ENCODE peak calls at places on chromosomes 1 and 21, in nine cellular contexts. O is GM23338, B is SK-N-SH, X is OCI-LY7, L is neuronal stem cell, E is IMR-90, M is tibial artery, U is upper lobe of right lung, Y is adrenal gland. J is an unnamed sample.

GRCh38 chr1:32962248-32962896 is 2.2 kb downstream of the RNF19B start:
- DNase-seq in O (no peak), E (peak; percentile 26), L (no peak), Y (no peak), M (no peak), B (no peak), X (peak; percentile 63), U (no peak), J (no peak)

GRCh38 chr1:212098340-212098739 is 62.8 kb downstream of the DTL start:
- DNase-seq in E (no peak), B (no peak), O (peak; percentile 30), Y (no peak), X (no peak), L (no peak), M (no peak), U (no peak), J (no peak)

GRCh38 chr21:32886339-32886738 is 114.8 kb upstream of the PAXBP1 start:
- DNase-seq in Y (no peak), B (no peak), M (no peak), U (no peak), L (no peak), E (no peak), X (no peak), O (no peak), J (no peak)

GRCh38 chr1:145918992-145919939 is 749 bp upstream of the PEX11B start:
- DNase-seq in M (peak; percentile 85), Y (peak; percentile 69), X (no peak), U (peak; percentile 88), B (peak; percentile 73), O (peak; percentile 60), E (peak; percentile 53), L (peak; percentile 17), J (peak; percentile 55)

GRCh38 chr1:223887724-223888428 is 42.1 kb upstream of the TP53BP2 start:
- DNase-seq in M (peak; percentile 74), U (no peak), O (no peak), X (peak; percentile 5), E (peak; percentile 99), L (no peak), B (no peak), Y (peak; percentile 63), J (no peak)

GRCh38 chr1:28756846-28757245 is 20.1 kb downstream of the YTHDF2 start:
- DNase-seq in B (no peak), L (no peak), O (peak; percentile 70), E (no peak), M (no peak), Y (no peak), X (no peak), U (no peak), J (no peak)

GRCh38 chr1:183620311-183620710 is 15.3 kb downstream of the ARPC5 start:
- DNase-seq in M (no peak), Y (no peak), E (no peak), O (peak; percentile 30), U (no peak), X (no peak), B (no peak), L (no peak), J (no peak)

GRCh38 chr21:17467829-17468228 is 45.0 kb upstream of the CXADR start:
- DNase-seq in X (no peak), E (peak; percentile 56), M (no peak), B (no peak), Y (no peak), U (no peak), O (peak; percentile 17), L (no peak), J (no peak)

GRCh38 chr21:39696620-39697019 is 48.4 kb upstream of the IGSF5 start:
- DNase-seq in U (no peak), L (no peak), X (no peak), O (no peak), Y (peak; percentile 64), B (no peak), M (no peak), E (no peak), J (no peak)

GRCh38 chr1:92004129-92004528 is 25.7 kb upstream of the EPHX4 start:
- DNase-seq in Y (no peak), L (no peak), E (no peak), O (no peak), B (no peak), U (no peak), M (no peak), X (no peak), J (no peak)

GRCh38 chr1:224253721-224254120 is 70.7 kb downstream of the DEGS1 start:
- DNase-seq in E (peak; percentile 27), U (no peak), O (no peak), Y (no peak), L (no peak), X (no peak), M (no peak), B (no peak), J (no peak)

GRCh38 chr1:209721406-209721805 is 16.8 kb downstream of the HSD11B1 start:
- DNase-seq in B (no peak), L (no peak), O (no peak), X (no peak), U (no peak), E (no peak), Y (no peak), M (no peak), J (no peak)

GRCh38 chr1:62241357-62242131 is 46.9 kb downstream of the L1TD1 start:
- DNase-seq in O (no peak), M (no peak), X (no peak), L (no peak), U (peak; percentile 72), B (no peak), E (no peak), Y (peak; percentile 20), J (no peak)

GRCh38 chr1:228513244-228513900 is 26.2 kb downstream of the RNF187 start:
- DNase-seq in X (no peak), O (no peak), B (no peak), M (peak; percentile 33), E (no peak), L (no peak), Y (no peak), U (no peak), J (no peak)

GRCh38 chr1:21514245-21514644 is 5.0 kb downstream of the ALPL start:
- DNase-seq in M (no peak), X (peak; percentile 71), E (no peak), L (no peak), U (no peak), O (no peak), Y (no peak), B (no peak), J (no peak)

GRCh38 chr1:62356257-62356835 is 37.1 kb upstream of the KANK4 start:
- DNase-seq in E (peak; percentile 70), U (no peak), M (no peak), L (no peak), X (no peak), O (no peak), B (no peak), Y (no peak), J (no peak)

GRCh38 chr1:5744911-5745431 is 247.3 kb downstream of the NPHP4 start:
- DNase-seq in E (no peak), O (no peak), U (peak; percentile 59), X (no peak), Y (no peak), B (peak; percentile 81), M (peak; percentile 38), L (peak; percentile 45), J (peak; percentile 30)

GRCh38 chr1:231027136-231027925 is 12.7 kb downstream of the FAM89A start:
- DNase-seq in Y (no peak), E (no peak), B (no peak), X (no peak), O (no peak), M (no peak), U (no peak), L (no peak), J (no peak)

GRCh38 chr1:212949771-212950170 is 570 bp upstream of the VASH2 start:
- DNase-seq in O (no peak), E (no peak), Y (no peak), M (no peak), X (no peak), L (no peak), B (no peak), U (no peak), J (no peak)

GRCh38 chr1:240107058-240107684 is 15.5 kb downstream of the FMN2 start:
- DNase-seq in E (peak; percentile 88), B (no peak), M (no peak), X (no peak), L (no peak), Y (no peak), O (no peak), U (no peak), J (no peak)

GRCh38 chr1:58923090-58923470 is 139.2 kb upstream of the JUN start:
- DNase-seq in E (no peak), U (no peak), X (no peak), Y (no peak), L (no peak), M (no peak), O (no peak), B (no peak), J (no peak)

GRCh38 chr21:38953516-38953915 is 147.8 kb downstream of the ETS2 start:
- DNase-seq in B (no peak), U (no peak), Y (no peak), E (no peak), L (no peak), O (no peak), M (no peak), X (no peak), J (no peak)

GRCh38 chr1:41496080-41497055 is 11.9 kb upstream of the EDN2 start:
- DNase-seq in Y (peak; percentile 73), X (no peak), M (peak; percentile 96), L (peak; percentile 89), B (no peak), U (peak; percentile 94), O (peak; percentile 95), E (peak; percentile 83), J (peak; percentile 95)
- H3K4me3 ChIP-seq in Y (no peak overlapping the region), X (no peak overlapping the region), M (peak overlapping the region; percentile 44), L (no peak overlapping the region), B (no peak overlapping the region), U (peak overlapping the region; percentile 36), O (peak overlapping the region; percentile 55), E (peak overlapping the region; percentile 6), J (peak overlapping the region; percentile 16)

GRCh38 chr1:30670195-30671060 is 53.0 kb downstream of the MATN1 start:
- DNase-seq in Y (no peak), L (no peak), M (no peak), X (no peak), E (peak; percentile 38), U (peak; percentile 29), O (no peak), B (no peak), J (no peak)
- H3K4me1 ChIP-seq in Y (no peaks in the 10 kb centered on the region), L (peaks cover 3% of the 10 kb centered on the region), M (no peaks in the 10 kb centered on the region), X (no peaks in the 10 kb centered on the region), E (no peaks in the 10 kb centered on the region), U (no peaks in the 10 kb centered on the region), O (no peaks in the 10 kb centered on the region), B (peaks cover 6% of the 10 kb centered on the region), J (no peaks in the 10 kb centered on the region)

GRCh38 chr1:25083481-25084345 is 148.6 kb downstream of the SYF2 start:
- DNase-seq in B (no peak), M (no peak), E (no peak), L (no peak), U (no peak), O (peak; percentile 42), Y (no peak), X (no peak), J (no peak)
- H3K4me3 ChIP-seq in B (no peak overlapping the region), M (no peak overlapping the region), E (no peak overlapping the region), L (no peak overlapping the region), U (no peak overlapping the region), O (no peak overlapping the region), Y (no peak overlapping the region), X (no peak overlapping the region), J (no peak overlapping the region)

DNA sequence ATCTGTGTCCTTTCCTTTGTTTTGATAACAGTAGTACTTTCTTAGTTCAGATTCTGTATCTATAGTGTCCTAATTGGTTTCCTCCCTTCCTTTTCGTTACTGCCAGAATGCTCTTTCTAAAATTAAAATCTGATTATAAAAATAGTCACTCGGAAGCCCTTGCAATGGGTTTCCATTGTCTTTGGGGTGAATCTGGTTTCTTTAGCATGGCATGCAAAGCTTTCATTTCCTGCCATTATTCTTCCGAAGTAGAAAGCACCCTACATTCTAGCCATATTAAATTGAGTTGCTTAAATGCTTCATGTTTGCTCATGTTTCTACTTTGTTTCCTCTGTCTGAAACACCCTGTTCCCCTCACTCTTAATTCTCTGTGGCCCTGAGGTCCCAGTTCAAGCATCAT is 53.2 kb upstream of the MACF1 start:
- DNase-seq in O (no peak), E (no peak), X (no peak), B (no peak), M (no peak), L (no peak), U (no peak), Y (no peak), J (no peak)
- H3K4me1 ChIP-seq in O (peaks cover 73% of the 10 kb centered on the region), E (peaks cover 34% of the 10 kb centered on the region), X (no peaks in the 10 kb centered on the region), B (peaks cover 7% of the 10 kb centered on the region), M (peaks cover 49% of the 10 kb centered on the region), L (peaks cover 29% of the 10 kb centered on the region), U (peaks cover 84% of the 10 kb centered on the region), Y (peaks cover 53% of the 10 kb centered on the region), J (peaks cover 24% of the 10 kb centered on the region)